ENCODE peak calls at places on chromosome 3, in four cellular contexts. S, L, V and N are unnamed samples.

GRCh38 chr3:37228734-37229133 is 54.4 kb upstream of the LRRFIP2 start:
- DNase-seq in V (no peak), L (no peak), S (no peak), N (no peak)

GRCh38 chr3:138066383-138066782 is 49.0 kb downstream of the DZIP1L start:
- DNase-seq in S (no peak), L (no peak), V (no peak), N (no peak)

GRCh38 chr3:52891615-52892081 is 5.7 kb downstream of the STIMATE start:
- DNase-seq in V (no peak), L (no peak), S (peak), N (no peak)

GRCh38 chr3:56894912-56895431 is 93.2 kb upstream of the ARHGEF3 start:
- DNase-seq in S (peak), L (no peak), V (no peak), N (no peak)

GRCh38 chr3:8646313-8646938 is 1.8 kb upstream of the SSUH2 start:
- DNase-seq in S (no peak), V (no peak), L (no peak), N (no peak)

GRCh38 chr3:156910022-156910421 is 83.9 kb downstream of the LEKR1 start:
- DNase-seq in V (no peak), L (no peak), S (no peak), N (no peak)

GRCh38 chr3:100611221-100611620 is 1.8 kb downstream of the ADGRG7 start:
- DNase-seq in V (no peak), S (no peak), L (no peak), N (no peak)

GRCh38 chr3:71978150-71978721 is 193.3 kb upstream of the PROK2 start:
- DNase-seq in V (no peak), S (no peak), L (no peak), N (no peak)

GRCh38 chr3:11698326-11699082 is 54.8 kb upstream of the VGLL4 start:
- DNase-seq in L (no peak), V (no peak), S (no peak), N (no peak)

GRCh38 chr3:53938645-53939044 is 47.0 kb upstream of the SELENOK start:
- DNase-seq in V (no peak), S (peak), L (peak), N (no peak)

GRCh38 chr3:180705619-180706018 is 26.3 kb upstream of the CCDC39 start:
- DNase-seq in S (no peak), V (no peak), L (no peak), N (no peak)

GRCh38 chr3:123642182-123642956 is 57.5 kb upstream of the HACD2 start:
- DNase-seq in V (peak), S (peak), L (peak), N (peak)